ENCODE peak calls at places on chromosomes 12 and 14, in seven cellular contexts. S, U, A, B, F, R and M are unnamed samples.

GRCh38 chr12:57224973-57225679 is 4.4 kb upstream of the SHMT2 start:
- DNase-seq in S (peak; percentile 65), U (no peak), A (peak; percentile 58), B (no peak), F (no peak), R (no peak), M (no peak)

GRCh38 chr14:99260116-99260515 is 11.9 kb downstream of the BCL11B start:
- DNase-seq in S (no peak), U (no peak), A (no peak), B (no peak), F (no peak), R (no peak), M (no peak)

GRCh38 chr12:26803552-26803951 is 29.4 kb downstream of the ITPR2 start:
- DNase-seq in S (no peak), U (no peak), A (peak; percentile 51), B (no peak), F (peak; percentile 82), R (no peak), M (no peak)

GRCh38 chr14:106883218-106883692 is 1356.9 kb downstream of the TMEM121 start:
- DNase-seq in S (peak; percentile 50), U (no peak), A (no peak), B (no peak), F (no peak), R (no peak), M (no peak)

GRCh38 chr14:50299585-50299984 is 12.4 kb downstream of the L2HGDH start:
- DNase-seq in S (no peak), U (no peak), A (no peak), B (no peak), F (no peak), R (no peak), M (no peak)

GRCh38 chr14:61653507-61653906 is 41.8 kb upstream of the HIF1A start:
- DNase-seq in S (no peak), U (no peak), A (peak; percentile 78), B (no peak), F (peak; percentile 61), R (no peak), M (peak; percentile 34)

GRCh38 chr14:92490239-92490959 is 23.2 kb upstream of the RIN3 start:
- DNase-seq in S (no peak), U (no peak), A (no peak), B (peak; percentile 33), F (no peak), R (no peak), M (no peak)

GRCh38 chr12:49336645-49337584 is at the start of gene C1QL4:
- DNase-seq in S (peak; percentile 77), U (peak; percentile 90), A (peak; percentile 94), B (peak; percentile 61), F (no peak), R (peak; percentile 33), M (peak; percentile 65)

GRCh38 chr14:20428010-20428365 is 8.0 kb downstream of the KLHL33 start:
- DNase-seq in S (no peak), U (no peak), A (no peak), B (no peak), F (no peak), R (no peak), M (no peak)

GRCh38 chr14:68249534-68250517 is 430.2 kb downstream of the RAD51B start:
- DNase-seq in S (no peak), U (no peak), A (peak; percentile 59), B (no peak), F (peak; percentile 68), R (peak; percentile 74), M (no peak)

GRCh38 chr12:388547-389137 is 478 bp downstream of the KDM5A start:
- DNase-seq in S (peak; percentile 77), U (peak; percentile 10), A (peak; percentile 8), B (no peak), F (no peak), R (no peak), M (no peak)